ENCODE peak calls at places on chromosome 12, in six cellular contexts. One of them, this sample, is unnamed.

GRCh38 chr12:132255642-132256041 is 73.7 kb downstream of the GALNT9 start:
- DNase-seq in IMR-90: no peak
- DNase-seq in Panc1: no peak
- DNase-seq in naive thymus-derived CD4-positive, alpha-beta T cell: no peak
- DNase-seq in prostate gland: no peak
- DNase-seq in GM23338: no peak
- DNase-seq in this sample: no peak

GRCh38 chr12:62158416-62159360 is 101.5 kb upstream of the USP15 start:
- DNase-seq in naive thymus-derived CD4-positive, alpha-beta T cell: peak; percentile 52
- DNase-seq in GM23338: no peak
- DNase-seq in Panc1: no peak
- DNase-seq in IMR-90: no peak
- DNase-seq in prostate gland: no peak
- DNase-seq in this sample: no peak

GRCh38 chr12:110689002-110689600 is at the start of gene HVCN1:
- DNase-seq in prostate gland: peak; percentile 39
- DNase-seq in Panc1: no peak
- DNase-seq in IMR-90: no peak
- DNase-seq in GM23338: peak; percentile 71
- DNase-seq in naive thymus-derived CD4-positive, alpha-beta T cell: peak; percentile 35
- DNase-seq in this sample: peak; percentile 72

GRCh38 chr12:55142896-55143870 is 17.0 kb downstream of the OR9K2 start:
- DNase-seq in GM23338: peak; percentile 95
- DNase-seq in prostate gland: peak; percentile 32
- DNase-seq in IMR-90: peak; percentile 38
- DNase-seq in Panc1: peak; percentile 25
- DNase-seq in naive thymus-derived CD4-positive, alpha-beta T cell: peak; percentile 41
- DNase-seq in this sample: peak; percentile 24

GRCh38 chr12:5988088-5988487 is 43.0 kb upstream of the ANO2 start:
- DNase-seq in Panc1: no peak
- DNase-seq in prostate gland: no peak
- DNase-seq in IMR-90: no peak
- DNase-seq in GM23338: peak; percentile 52
- DNase-seq in naive thymus-derived CD4-positive, alpha-beta T cell: no peak
- DNase-seq in this sample: no peak

GRCh38 chr12:47312794-47313426 is 233.2 kb upstream of the AMIGO2 start:
- DNase-seq in prostate gland: no peak
- DNase-seq in GM23338: no peak
- DNase-seq in IMR-90: no peak
- DNase-seq in naive thymus-derived CD4-positive, alpha-beta T cell: no peak
- DNase-seq in Panc1: no peak
- DNase-seq in this sample: no peak

GRCh38 chr12:60172266-60172665 is 576.4 kb downstream of the SLC16A7 start:
- DNase-seq in Panc1: no peak
- DNase-seq in GM23338: no peak
- DNase-seq in IMR-90: peak; percentile 43
- DNase-seq in prostate gland: no peak
- DNase-seq in naive thymus-derived CD4-positive, alpha-beta T cell: no peak
- DNase-seq in this sample: no peak

GRCh38 chr12:116066381-116067230 is 210.9 kb downstream of the MED13L start:
- DNase-seq in prostate gland: no peak
- DNase-seq in IMR-90: peak; percentile 48
- DNase-seq in naive thymus-derived CD4-positive, alpha-beta T cell: peak; percentile 49
- DNase-seq in GM23338: peak; percentile 64
- DNase-seq in Panc1: peak; percentile 18
- DNase-seq in this sample: peak; percentile 24

GRCh38 chr12:31989987-31990386 is 30.8 kb downstream of the RESF1 start:
- DNase-seq in Panc1: no peak
- DNase-seq in IMR-90: peak; percentile 18
- DNase-seq in prostate gland: no peak
- DNase-seq in GM23338: no peak
- DNase-seq in naive thymus-derived CD4-positive, alpha-beta T cell: no peak
- DNase-seq in this sample: no peak

GRCh38 chr12:61523276-61523992 is 736.8 kb upstream of the USP15 start:
- DNase-seq in naive thymus-derived CD4-positive, alpha-beta T cell: no peak
- DNase-seq in IMR-90: no peak
- DNase-seq in GM23338: no peak
- DNase-seq in prostate gland: no peak
- DNase-seq in Panc1: no peak
- DNase-seq in this sample: no peak

GRCh38 chr12:91951571-91951970 is 194.1 kb downstream of the BTG1 start:
- DNase-seq in prostate gland: no peak
- DNase-seq in GM23338: no peak
- DNase-seq in IMR-90: peak; percentile 56
- DNase-seq in naive thymus-derived CD4-positive, alpha-beta T cell: no peak
- DNase-seq in Panc1: no peak
- DNase-seq in this sample: no peak

GRCh38 chr12:59383426-59383822 is 212.4 kb upstream of the SLC16A7 start:
- DNase-seq in naive thymus-derived CD4-positive, alpha-beta T cell: no peak
- DNase-seq in GM23338: no peak
- DNase-seq in IMR-90: peak; percentile 64
- DNase-seq in prostate gland: no peak
- DNase-seq in Panc1: no peak
- DNase-seq in this sample: no peak

GRCh38 chr12:62922539-62922938 is 12.4 kb downstream of the PPM1H start:
- DNase-seq in IMR-90: no peak
- DNase-seq in naive thymus-derived CD4-positive, alpha-beta T cell: no peak
- DNase-seq in prostate gland: no peak
- DNase-seq in Panc1: no peak
- DNase-seq in GM23338: no peak
- DNase-seq in this sample: no peak

GRCh38 chr12:22164101-22164500 is 118.1 kb downstream of the CMAS start:
- DNase-seq in naive thymus-derived CD4-positive, alpha-beta T cell: peak; percentile 28
- DNase-seq in prostate gland: no peak
- DNase-seq in Panc1: no peak
- DNase-seq in GM23338: no peak
- DNase-seq in IMR-90: no peak
- DNase-seq in this sample: no peak

GRCh38 chr12:47828967-47829482 is 9.3 kb upstream of the HDAC7 start:
- DNase-seq in prostate gland: peak; percentile 78
- DNase-seq in naive thymus-derived CD4-positive, alpha-beta T cell: no peak
- DNase-seq in Panc1: no peak
- DNase-seq in GM23338: peak; percentile 76
- DNase-seq in IMR-90: peak; percentile 59
- DNase-seq in this sample: peak; percentile 88

GRCh38 chr12:32435921-32436710 is 36.8 kb downstream of the FGD4 start:
- DNase-seq in GM23338: no peak
- DNase-seq in IMR-90: peak; percentile 40
- DNase-seq in naive thymus-derived CD4-positive, alpha-beta T cell: no peak
- DNase-seq in prostate gland: no peak
- DNase-seq in Panc1: no peak
- DNase-seq in this sample: no peak

GRCh38 chr12:105341010-105341409 is 10.5 kb downstream of the C12orf75 start:
- DNase-seq in Panc1: no peak
- DNase-seq in naive thymus-derived CD4-positive, alpha-beta T cell: no peak
- DNase-seq in GM23338: no peak
- DNase-seq in IMR-90: peak; percentile 87
- DNase-seq in prostate gland: no peak
- DNase-seq in this sample: no peak

GRCh38 chr12:75856228-75856627 is 175.3 kb downstream of the PHLDA1 start:
- DNase-seq in Panc1: no peak
- DNase-seq in naive thymus-derived CD4-positive, alpha-beta T cell: no peak
- DNase-seq in GM23338: no peak
- DNase-seq in IMR-90: no peak
- DNase-seq in prostate gland: no peak
- DNase-seq in this sample: no peak

GRCh38 chr12:63457857-63458256 is 210.4 kb downstream of the DPY19L2 start:
- DNase-seq in GM23338: no peak
- DNase-seq in IMR-90: no peak
- DNase-seq in Panc1: no peak
- DNase-seq in naive thymus-derived CD4-positive, alpha-beta T cell: no peak
- DNase-seq in prostate gland: no peak
- DNase-seq in this sample: no peak

GRCh38 chr12:78534311-78534710 is 330.3 kb upstream of the SYT1 start:
- DNase-seq in naive thymus-derived CD4-positive, alpha-beta T cell: no peak
- DNase-seq in Panc1: no peak
- DNase-seq in prostate gland: no peak
- DNase-seq in GM23338: no peak
- DNase-seq in IMR-90: no peak
- DNase-seq in this sample: no peak

GRCh38 chr12:122980192-122981035 is at the start of gene ARL6IP4:
- DNase-seq in IMR-90: peak; percentile 54
- DNase-seq in naive thymus-derived CD4-positive, alpha-beta T cell: peak; percentile 68
- DNase-seq in GM23338: peak; percentile 79
- DNase-seq in Panc1: no peak
- DNase-seq in prostate gland: peak; percentile 48
- DNase-seq in this sample: peak; percentile 72

GRCh38 chr12:107393043-107393725 is 292.4 kb upstream of the PWP1 start:
- DNase-seq in IMR-90: no peak
- DNase-seq in Panc1: no peak
- DNase-seq in prostate gland: no peak
- DNase-seq in GM23338: no peak
- DNase-seq in naive thymus-derived CD4-positive, alpha-beta T cell: peak; percentile 38
- DNase-seq in this sample: no peak

GRCh38 chr12:22100952-22101748 is 55.1 kb downstream of the CMAS start:
- DNase-seq in prostate gland: peak; percentile 46
- DNase-seq in Panc1: peak; percentile 18
- DNase-seq in GM23338: peak; percentile 86
- DNase-seq in naive thymus-derived CD4-positive, alpha-beta T cell: peak; percentile 41
- DNase-seq in IMR-90: peak; percentile 73
- DNase-seq in this sample: no peak

GRCh38 chr12:65832217-65832616 is 7.9 kb downstream of the HMGA2 start:
- DNase-seq in GM23338: no peak
- DNase-seq in prostate gland: no peak
- DNase-seq in naive thymus-derived CD4-positive, alpha-beta T cell: no peak
- DNase-seq in IMR-90: no peak
- DNase-seq in Panc1: no peak
- DNase-seq in this sample: no peak

GRCh38 chr12:110575326-110575725 is 7.8 kb downstream of the PPTC7 start:
- DNase-seq in prostate gland: no peak
- DNase-seq in Panc1: no peak
- DNase-seq in IMR-90: no peak
- DNase-seq in naive thymus-derived CD4-positive, alpha-beta T cell: no peak
- DNase-seq in GM23338: no peak
- DNase-seq in this sample: no peak

GRCh38 chr12:52006726-52007157 is at the start of gene TAMALIN:
- DNase-seq in naive thymus-derived CD4-positive, alpha-beta T cell: peak; percentile 83
- DNase-seq in prostate gland: peak; percentile 71
- DNase-seq in GM23338: peak; percentile 53
- DNase-seq in IMR-90: peak; percentile 53
- DNase-seq in Panc1: no peak
- DNase-seq in this sample: peak; percentile 78

GRCh38 chr12:52007982-52008510 is 1.3 kb downstream of the TAMALIN start:
- DNase-seq in IMR-90: no peak
- DNase-seq in GM23338: no peak
- DNase-seq in prostate gland: no peak
- DNase-seq in naive thymus-derived CD4-positive, alpha-beta T cell: no peak
- DNase-seq in Panc1: no peak
- DNase-seq in this sample: no peak

GRCh38 chr12:52005903-52006703 is 643 bp upstream of the TAMALIN start:
- DNase-seq in Panc1: no peak
- DNase-seq in IMR-90: no peak
- DNase-seq in GM23338: peak; percentile 73
- DNase-seq in naive thymus-derived CD4-positive, alpha-beta T cell: no peak
- DNase-seq in prostate gland: no peak
- DNase-seq in this sample: peak; percentile 49

GRCh38 chr12:52009081-52009751 is 2.5 kb downstream of the TAMALIN start:
- DNase-seq in Panc1: no peak
- DNase-seq in naive thymus-derived CD4-positive, alpha-beta T cell: no peak
- DNase-seq in IMR-90: no peak
- DNase-seq in prostate gland: no peak
- DNase-seq in GM23338: no peak
- DNase-seq in this sample: no peak

GRCh38 chr12:52007158-52007921 is 594 bp downstream of the TAMALIN start:
- DNase-seq in GM23338: peak; percentile 49
- DNase-seq in IMR-90: no peak
- DNase-seq in naive thymus-derived CD4-positive, alpha-beta T cell: peak; percentile 74
- DNase-seq in prostate gland: no peak
- DNase-seq in Panc1: no peak
- DNase-seq in this sample: peak; percentile 69
- H3K4me3 ChIP-seq in GM23338: peak overlapping the region; percentile 77
- H3K4me3 ChIP-seq in IMR-90: peak overlapping the region; percentile 59
- H3K4me3 ChIP-seq in naive thymus-derived CD4-positive, alpha-beta T cell: peak overlapping the region; percentile 82
- H3K4me3 ChIP-seq in prostate gland: peak overlapping the region; percentile 75
- H3K4me3 ChIP-seq in Panc1: peak overlapping the region; percentile 41
- H3K4me3 ChIP-seq in this sample: peak overlapping the region; percentile 66

DNA sequence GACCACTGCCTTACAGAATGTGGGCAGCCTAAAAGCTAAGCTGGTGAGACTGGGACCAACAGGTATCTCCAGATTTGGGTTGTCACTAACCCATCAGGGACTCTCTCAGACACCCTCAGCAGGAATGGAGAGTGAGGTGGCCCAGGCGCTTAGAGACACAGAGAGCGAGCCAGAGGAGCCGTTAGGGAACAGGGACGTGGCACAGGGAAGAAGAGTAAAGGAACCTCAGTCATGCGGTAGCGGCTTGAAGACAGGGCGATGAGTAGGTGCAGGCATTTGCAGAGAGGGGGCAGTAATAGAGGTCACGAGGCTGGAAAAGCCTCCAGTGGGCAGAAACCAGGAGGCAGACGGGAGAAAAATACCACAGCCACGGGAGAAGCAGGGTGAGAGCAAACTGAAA is 158.0 kb upstream of the CCND2 start:
- DNase-seq in naive thymus-derived CD4-positive, alpha-beta T cell: no peak
- DNase-seq in prostate gland: no peak
- DNase-seq in IMR-90: no peak
- DNase-seq in GM23338: peak; percentile 75
- DNase-seq in Panc1: no peak
- DNase-seq in this sample: no peak
- H3K4me1 ChIP-seq in naive thymus-derived CD4-positive, alpha-beta T cell: peaks cover 30% of the 10 kb centered on the region
- H3K4me1 ChIP-seq in prostate gland: no peaks in the 10 kb centered on the region
- H3K4me1 ChIP-seq in IMR-90: peaks cover 17% of the 10 kb centered on the region
- H3K4me1 ChIP-seq in GM23338: peaks cover 22% of the 10 kb centered on the region
- H3K4me1 ChIP-seq in Panc1: no peaks in the 10 kb centered on the region
- H3K4me1 ChIP-seq in this sample: peaks cover 24% of the 10 kb centered on the region

GRCh38 chr12:109288571-109288970 is 20.5 kb downstream of the FOXN4 start:
- DNase-seq in Panc1: no peak
- DNase-seq in prostate gland: no peak
- DNase-seq in IMR-90: no peak
- DNase-seq in naive thymus-derived CD4-positive, alpha-beta T cell: no peak
- DNase-seq in GM23338: peak; percentile 49
- DNase-seq in this sample: no peak
- H3K27ac ChIP-seq in Panc1: no peak overlapping the region
- H3K27ac ChIP-seq in prostate gland: no peak overlapping the region
- H3K27ac ChIP-seq in IMR-90: no peak overlapping the region
- H3K27ac ChIP-seq in naive thymus-derived CD4-positive, alpha-beta T cell: no peak overlapping the region
- H3K27ac ChIP-seq in GM23338: no peak overlapping the region
- H3K27ac ChIP-seq in this sample: no peak overlapping the region

GRCh38 chr12:1665366-1665765 is 25.5 kb upstream of the ADIPOR2 start:
- DNase-seq in Panc1: no peak
- DNase-seq in naive thymus-derived CD4-positive, alpha-beta T cell: no peak
- DNase-seq in prostate gland: no peak
- DNase-seq in GM23338: no peak
- DNase-seq in IMR-90: no peak
- DNase-seq in this sample: no peak

GRCh38 chr12:1666215-1666614 is 24.7 kb upstream of the ADIPOR2 start:
- DNase-seq in IMR-90: no peak
- DNase-seq in naive thymus-derived CD4-positive, alpha-beta T cell: no peak
- DNase-seq in Panc1: no peak
- DNase-seq in GM23338: no peak
- DNase-seq in prostate gland: no peak
- DNase-seq in this sample: no peak

GRCh38 chr12:1663440-1664132 is 27.3 kb upstream of the ADIPOR2 start:
- DNase-seq in GM23338: no peak
- DNase-seq in prostate gland: no peak
- DNase-seq in naive thymus-derived CD4-positive, alpha-beta T cell: no peak
- DNase-seq in IMR-90: no peak
- DNase-seq in Panc1: no peak
- DNase-seq in this sample: no peak

GRCh38 chr12:1668833-1669543 is 21.9 kb upstream of the ADIPOR2 start:
- DNase-seq in Panc1: no peak
- DNase-seq in GM23338: no peak
- DNase-seq in IMR-90: no peak
- DNase-seq in naive thymus-derived CD4-positive, alpha-beta T cell: no peak
- DNase-seq in prostate gland: no peak
- DNase-seq in this sample: peak; percentile 56

GRCh38 chr12:1666685-1667162 is 24.1 kb upstream of the ADIPOR2 start:
- DNase-seq in naive thymus-derived CD4-positive, alpha-beta T cell: no peak
- DNase-seq in prostate gland: no peak
- DNase-seq in GM23338: no peak
- DNase-seq in Panc1: no peak
- DNase-seq in IMR-90: no peak
- DNase-seq in this sample: no peak
- H3K4me3 ChIP-seq in naive thymus-derived CD4-positive, alpha-beta T cell: no peak overlapping the region
- H3K4me3 ChIP-seq in prostate gland: no peak overlapping the region
- H3K4me3 ChIP-seq in GM23338: no peak overlapping the region
- H3K4me3 ChIP-seq in Panc1: no peak overlapping the region
- H3K4me3 ChIP-seq in IMR-90: no peak overlapping the region
- H3K4me3 ChIP-seq in this sample: no peak overlapping the region

This sample was measured in heart right ventricle.